ENCODE peak calls at places on chromosome 22, in five cellular contexts. Y is stimulated activated CD4-positive, alpha-beta T cell treated with anti-CD3 and anti-CD28 coated beads, Interleukin-15, amount 100 ng/mL, for 24 hours; H is HFFc6; O is ecto neural progenitor cell; V is left cardiac atrium. J is an unnamed sample.
A peak's percentile ranks its signal among the peaks of the same experiment; 100 is the strongest.

GRCh38 chr22:17172172-17172833 is 13.2 kb upstream of the HDHD5 start:
- DNase-seq in Y (no peak), H (no peak), O (no peak), V (peak; percentile 62), J (no peak)

GRCh38 chr22:31344369-31345330 is 1.5 kb downstream of the PATZ1 start:
- DNase-seq in Y (peak; percentile 51), H (no peak), O (peak; percentile 56), V (peak; percentile 55), J (no peak)

GRCh38 chr22:49571326-49571725 is 256.3 kb downstream of the BRD1 start:
- DNase-seq in Y (no peak), H (no peak), O (no peak), V (no peak), J (no peak)

GRCh38 chr22:42131562-42131961 is 952 bp upstream of the CYP2D6 start:
- DNase-seq in Y (no peak), H (no peak), O (no peak), V (no peak), J (no peak)

GRCh38 chr22:39983346-39983745 is 11.4 kb upstream of the FAM83F start:
- DNase-seq in Y (no peak), H (no peak), O (no peak), V (no peak), J (no peak)

GRCh38 chr22:20418211-20418788 is 19.3 kb downstream of the SCARF2 start:
- DNase-seq in Y (peak; percentile 80), H (peak; percentile 81), O (peak; percentile 86), V (peak; percentile 89), J (peak; percentile 75)

GRCh38 chr22:20239951-20240773 is 28.0 kb downstream of the RTN4R start:
- DNase-seq in Y (no peak), H (no peak), O (no peak), V (no peak), J (no peak)

GRCh38 chr22:17093081-17093480 is 8.3 kb downstream of the IL17RA start:
- DNase-seq in Y (no peak), H (no peak), O (no peak), V (no peak), J (no peak)

GRCh38 chr22:25357056-25357455 is 137.6 kb downstream of the CRYBB2 start:
- DNase-seq in Y (no peak), H (no peak), O (no peak), V (no peak), J (no peak)

GRCh38 chr22:20576445-20576816 is 69.0 kb downstream of the MED15 start:
- DNase-seq in Y (no peak), H (no peak), O (no peak), V (no peak), J (no peak)

GRCh38 chr22:40529817-40530216 is 106.7 kb downstream of the MRTFA start:
- DNase-seq in Y (no peak), H (peak; percentile 18), O (no peak), V (no peak), J (no peak)

GRCh38 chr22:26487996-26488395 is 4.3 kb downstream of the SRRD start:
- DNase-seq in Y (no peak), H (no peak), O (no peak), V (no peak), J (no peak)

GRCh38 chr22:38397189-38398097 is 57.6 kb downstream of the KCNJ4 start:
- DNase-seq in Y (peak; percentile 37), H (no peak), O (peak; percentile 79), V (peak; percentile 74), J (peak; percentile 86)

GRCh38 chr22:42764895-42765363 is 44.3 kb upstream of the A4GALT start:
- DNase-seq in Y (no peak), H (no peak), O (no peak), V (no peak), J (no peak)

GRCh38 chr22:37449281-37449680 is 22.0 kb upstream of the ELFN2 start:
- DNase-seq in Y (no peak), H (no peak), O (peak; percentile 35), V (no peak), J (no peak)

GRCh38 chr22:50247748-50248147 is 2.9 kb upstream of the TUBGCP6 start:
- DNase-seq in Y (peak; percentile 40), H (peak; percentile 60), O (peak; percentile 75), V (peak; percentile 58), J (peak; percentile 91)

GRCh38 chr22:24950272-24950902 is 2.1 kb upstream of the KIAA1671 start:
- DNase-seq in Y (no peak), H (no peak), O (peak; percentile 64), V (no peak), J (no peak)

GRCh38 chr22:50272103-50272782 is 2.1 kb upstream of the MAPK11 start:
- DNase-seq in Y (no peak), H (no peak), O (no peak), V (no peak), J (no peak)

GRCh38 chr22:16586170-16586569 is 6.4 kb downstream of the CCT8L2 start:
- DNase-seq in Y (no peak), H (no peak), O (no peak), V (no peak), J (no peak)

GRCh38 chr22:40418366-40419201 is 48.2 kb downstream of the SGSM3 start:
- DNase-seq in Y (no peak), H (no peak), O (no peak), V (no peak), J (no peak)

GRCh38 chr22:45968003-45968650 is 8.8 kb downstream of the WNT7B start:
- DNase-seq in Y (no peak), H (no peak), O (no peak), V (no peak), J (no peak)

GRCh38 chr22:43951966-43952365 is 3.3 kb upstream of the SAMM50 start:
- DNase-seq in Y (no peak), H (no peak), O (no peak), V (no peak), J (no peak)

GRCh38 chr22:44360686-44361381 is 48.1 kb upstream of the SHISAL1 start:
- DNase-seq in Y (no peak), H (peak; percentile 75), O (no peak), V (peak; percentile 69), J (no peak)

GRCh38 chr22:36860821-36861659 is at the start of gene NCF4:
- DNase-seq in Y (peak; percentile 55), H (no peak), O (no peak), V (peak; percentile 62), J (peak; percentile 63)

GRCh38 chr22:41280854-41281253 is 5.1 kb downstream of the RANGAP1 start:
- DNase-seq in Y (no peak), H (no peak), O (no peak), V (no peak), J (no peak)

GRCh38 chr22:22855617-22856308 is 31.9 kb upstream of the IGLL5 start:
- DNase-seq in Y (peak; percentile 57), H (no peak), O (no peak), V (no peak), J (peak; percentile 37)

GRCh38 chr22:36022162-36022561 is 6.5 kb downstream of the RBFOX2 start:
- DNase-seq in Y (no peak), H (peak; percentile 53), O (no peak), V (no peak), J (peak; percentile 38)

GRCh38 chr22:50544078-50544745 is 1.5 kb upstream of the KLHDC7B start:
- DNase-seq in Y (peak; percentile 90), H (peak; percentile 55), O (peak; percentile 91), V (peak; percentile 84), J (peak; percentile 83)

GRCh38 chr22:44486538-44486937 is 11.5 kb downstream of the RTL6 start:
- DNase-seq in Y (no peak), H (no peak), O (no peak), V (no peak), J (no peak)

GRCh38 chr22:20721409-20722218 is 52.3 kb upstream of the SERPIND1 start:
- DNase-seq in Y (no peak), H (no peak), O (no peak), V (no peak), J (no peak)

GRCh38 chr22:37809672-37810333 is 2.1 kb downstream of the GCAT start:
- DNase-seq in Y (no peak), H (no peak), O (no peak), V (no peak), J (no peak)

GRCh38 chr22:25645964-25646363 is 81.5 kb downstream of the GRK3 start:
- DNase-seq in Y (no peak), H (no peak), O (no peak), V (no peak), J (no peak)

GRCh38 chr22:45709004-45709739 is 37.5 kb downstream of the ATXN10 start:
- DNase-seq in Y (no peak), H (peak; percentile 77), O (no peak), V (no peak), J (no peak)

GRCh38 chr22:42344391-42344861 is 74.0 kb upstream of the TCF20 start:
- DNase-seq in Y (no peak), H (no peak), O (no peak), V (peak; percentile 67), J (no peak)

GRCh38 chr22:23716811-23717801 is 26.3 kb downstream of the RGL4 start:
- DNase-seq in Y (peak; percentile 89), H (peak; percentile 60), O (peak; percentile 92), V (peak; percentile 88), J (peak; percentile 87)

GRCh38 chr22:26673485-26673884 is 16.1 kb downstream of the MIAT start:
- DNase-seq in Y (peak; percentile 57), H (no peak), O (no peak), V (no peak), J (no peak)

GRCh38 chr22:27487600-27488450 is 313.7 kb downstream of the MN1 start:
- DNase-seq in Y (no peak), H (peak; percentile 9), O (no peak), V (no peak), J (no peak)

GRCh38 chr22:28366856-28367255 is 312.8 kb downstream of the TTC28 start:
- DNase-seq in Y (no peak), H (no peak), O (no peak), V (no peak), J (no peak)